ENCODE peak calls at places on chromosomes 2 and 18, in five cellular contexts. Z is fibroblast of pulmonary artery, R is lower lobe of right lung, A is bronchial epithelial cell, N is SK-N-SH. W is an unnamed sample.

GRCh38 chr18:77086656-77087390 is 45.8 kb downstream of the MBP start:
- DNase-seq in Z (no peak), R (no peak), A (no peak), N (no peak), W (peak; percentile 68)

GRCh38 chr2:160407393-160408204 is 86.0 kb downstream of the RBMS1 start:
- DNase-seq in Z (peak; percentile 75), R (peak; percentile 80), A (no peak), N (peak; percentile 89), W (peak; percentile 74)

GRCh38 chr2:142756430-142756829 is 121.0 kb upstream of the KYNU start:
- DNase-seq in Z (peak; percentile 21), R (no peak), A (peak; percentile 91), N (no peak), W (peak; percentile 15)

GRCh38 chr2:19356545-19357382 is 1.7 kb downstream of the OSR1 start:
- DNase-seq in Z (no peak), R (no peak), A (no peak), N (peak; percentile 60), W (peak; percentile 22)

GRCh38 chr18:79248495-79249078 is 147.1 kb upstream of the NFATC1 start:
- DNase-seq in Z (peak; percentile 6), R (no peak), A (peak; percentile 7), N (no peak), W (no peak)

GRCh38 chr18:2518473-2518872 is 52.8 kb downstream of the METTL4 start:
- DNase-seq in Z (no peak), R (no peak), A (no peak), N (no peak), W (no peak)

GRCh38 chr2:166044853-166045483 is 82.9 kb downstream of the SCN1A start:
- DNase-seq in Z (no peak), R (no peak), A (no peak), N (no peak), W (no peak)

GRCh38 chr2:150675807-150676206 is 188.3 kb upstream of the RND3 start:
- DNase-seq in Z (no peak), R (no peak), A (no peak), N (no peak), W (peak; percentile 70)

GRCh38 chr2:85523062-85523905 is 15.7 kb upstream of the MAT2A start:
- DNase-seq in Z (no peak), R (no peak), A (no peak), N (no peak), W (no peak)

GRCh38 chr2:59174536-59175243 is 933.6 kb upstream of the FANCL start:
- DNase-seq in Z (no peak), R (no peak), A (no peak), N (no peak), W (no peak)

GRCh38 chr2:164560181-164560792 is 61.0 kb downstream of the GRB14 start:
- DNase-seq in Z (peak; percentile 49), R (no peak), A (peak; percentile 34), N (peak; percentile 10), W (peak; percentile 70)

GRCh38 chr18:79395761-79396404 is at the start of gene NFATC1:
- DNase-seq in Z (peak; percentile 84), R (peak; percentile 80), A (peak; percentile 35), N (no peak), W (peak; percentile 63)

GRCh38 chr2:36530178-36530982 is 67.6 kb downstream of the FEZ2 start:
- DNase-seq in Z (peak; percentile 49), R (no peak), A (peak; percentile 38), N (no peak), W (peak; percentile 41)

GRCh38 chr2:216793386-216793785 is 66.5 kb downstream of the TNP1 start:
- DNase-seq in Z (no peak), R (no peak), A (no peak), N (peak; percentile 57), W (no peak)

GRCh38 chr2:23381084-23381483 is 3.9 kb upstream of the KLHL29 start:
- DNase-seq in Z (peak; percentile 82), R (peak; percentile 86), A (peak; percentile 97), N (no peak), W (peak; percentile 28)

GRCh38 chr2:40534528-40534927 is 82.6 kb upstream of the SLC8A1 start:
- DNase-seq in Z (no peak), R (no peak), A (no peak), N (no peak), W (no peak)

GRCh38 chr2:231270221-231271114 is 72.0 kb downstream of the ARMC9 start:
- DNase-seq in Z (no peak), R (no peak), A (no peak), N (peak; percentile 59), W (no peak)

GRCh38 chr2:230418341-230419016 is 2.5 kb downstream of the SP100 start:
- DNase-seq in Z (peak; percentile 53), R (no peak), A (peak; percentile 52), N (no peak), W (peak; percentile 65)

GRCh38 chr2:172249986-172250385 is 147.3 kb upstream of the DLX2 start:
- DNase-seq in Z (peak; percentile 57), R (no peak), A (peak; percentile 95), N (no peak), W (peak; percentile 83)

GRCh38 chr18:21194871-21195771 is 46.9 kb upstream of the GREB1L start:
- DNase-seq in Z (peak; percentile 68), R (no peak), A (peak; percentile 62), N (peak; percentile 29), W (peak; percentile 74)

GRCh38 chr18:11148655-11149440 is 521 bp downstream of the PIEZO2 start:
- DNase-seq in Z (no peak), R (no peak), A (no peak), N (no peak), W (no peak)

GRCh38 chr18:67705748-67706147 is 189.2 kb upstream of the DSEL start:
- DNase-seq in Z (peak; percentile 13), R (no peak), A (peak; percentile 33), N (no peak), W (no peak)

GRCh38 chr2:242060212-242060835 is 190.8 kb downstream of the RTP5 start:
- DNase-seq in Z (peak; percentile 80), R (no peak), A (peak; percentile 67), N (no peak), W (peak; percentile 75)

GRCh38 chr2:213451542-213452256 is 167.4 kb downstream of the SPAG16 start:
- DNase-seq in Z (no peak), R (no peak), A (peak; percentile 29), N (no peak), W (no peak)

GRCh38 chr2:54634564-54635511 is 88.6 kb upstream of the EML6 start:
- DNase-seq in Z (peak; percentile 95), R (no peak), A (peak; percentile 79), N (no peak), W (peak; percentile 68)

GRCh38 chr18:28198588-28198987 is 21.7 kb upstream of the CDH2 start:
- DNase-seq in Z (no peak), R (no peak), A (no peak), N (no peak), W (no peak)
- TF ChIP-seq CTCF in Z (no peak), R (no peak), A (no peak), N (no peak), W (no peak)

GRCh38 chr18:9741821-9742541 is 33.9 kb downstream of the RAB31 start:
- DNase-seq in Z (peak; percentile 40), R (no peak), A (no peak), N (no peak), W (no peak)
- H3K4me3 ChIP-seq in Z (peak overlapping the region; percentile 1), R (peak overlapping the region; percentile 33), A (no peak overlapping the region), N (no peak overlapping the region), W (no peak overlapping the region)

DNA sequence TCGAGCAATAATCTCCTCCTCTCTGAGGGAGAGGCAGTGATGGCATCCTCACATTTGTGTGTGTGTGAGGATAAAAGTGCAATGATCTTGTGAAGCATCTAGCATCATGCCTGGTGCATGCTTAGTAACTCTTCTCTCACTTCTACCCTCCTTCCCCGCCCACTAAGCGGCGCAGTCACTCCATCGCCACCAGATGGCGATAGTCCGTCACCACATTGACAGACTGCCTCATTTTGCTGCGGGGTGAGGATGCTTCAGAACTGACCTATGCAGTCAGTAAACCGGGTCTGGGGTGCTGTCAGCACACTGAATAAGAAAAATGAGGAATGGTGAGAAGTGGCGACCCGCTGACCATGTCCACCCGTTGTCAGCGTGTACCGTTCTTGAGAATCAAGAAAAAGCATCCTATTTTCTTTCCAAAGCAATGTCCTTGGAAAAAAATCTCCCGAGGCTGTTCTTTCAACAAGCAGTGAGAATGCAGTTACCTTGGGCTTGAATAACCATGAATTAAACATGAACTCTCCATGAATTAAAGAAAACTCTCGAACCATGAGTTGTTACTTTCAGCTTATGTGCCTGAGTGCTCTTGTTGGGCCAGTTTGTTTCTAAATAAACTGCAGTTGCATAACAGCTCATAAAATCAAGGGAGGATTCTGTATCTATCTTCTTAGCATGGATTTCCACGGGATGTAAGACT is 37.3 kb upstream of the TMEM177 start:
- DNase-seq in Z (peak; percentile 81), R (peak; percentile 75), A (peak; percentile 68), N (peak; percentile 85), W (peak; percentile 80)
- TF ChIP-seq CTCF in Z (peak; percentile 100), R (peak; percentile 96), A (peak; percentile 96), N (peak; percentile 95), W (peak; percentile 98)

GRCh38 chr2:149041482-149041881 is 3.0 kb downstream of the LYPD6B start:
- DNase-seq in Z (no peak), R (no peak), A (no peak), N (no peak), W (no peak)

GRCh38 chr2:149040451-149040850 is 2.0 kb downstream of the LYPD6B start:
- DNase-seq in Z (no peak), R (no peak), A (no peak), N (no peak), W (no peak)

GRCh38 chr2:149038442-149039212 is at the start of gene LYPD6B:
- DNase-seq in Z (no peak), R (peak; percentile 69), A (no peak), N (peak; percentile 87), W (no peak)

GRCh38 chr2:149037851-149038250 is 648 bp upstream of the LYPD6B start:
- DNase-seq in Z (no peak), R (no peak), A (peak; percentile 60), N (peak; percentile 36), W (no peak)

DNA sequence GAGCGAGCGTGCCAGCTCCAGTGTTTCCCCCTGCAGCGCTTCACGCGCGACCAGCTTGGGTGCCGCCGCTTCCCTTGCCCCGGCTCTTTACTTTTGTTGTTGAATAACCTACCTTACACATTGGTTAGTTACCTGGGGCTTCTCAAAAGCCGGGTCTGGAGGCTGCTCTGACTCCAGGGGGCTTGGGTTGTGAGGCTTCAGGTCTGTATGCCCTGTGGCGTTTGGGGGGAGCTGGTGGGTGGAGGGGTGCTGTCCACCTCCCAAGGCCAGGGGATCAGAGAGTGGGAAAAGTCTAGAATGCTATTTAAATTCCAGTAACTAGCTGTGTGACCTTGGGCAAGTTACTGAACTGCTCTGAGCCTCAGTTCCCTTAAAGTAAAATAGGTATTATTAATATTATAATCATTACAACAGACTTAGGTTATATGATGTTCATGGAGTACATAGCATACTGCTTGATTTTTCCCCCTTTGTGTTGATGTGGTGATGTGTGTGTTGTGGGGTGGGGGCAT is 770 bp downstream of the LYPD6B start:
- DNase-seq in Z (no peak), R (no peak), A (no peak), N (no peak), W (no peak)
- H3K4me3 ChIP-seq in Z (no peak overlapping the region), R (peak overlapping the region; percentile 42), A (peak overlapping the region; percentile 53), N (peak overlapping the region; percentile 63), W (no peak overlapping the region)

GRCh38 chr18:45719106-45719505 is 4.9 kb upstream of the SLC14A1 start:
- DNase-seq in Z (no peak), R (no peak), A (no peak), N (no peak), W (no peak)

GRCh38 chr18:45723921-45724320 is at the start of gene SLC14A1:
- DNase-seq in Z (no peak), R (no peak), A (no peak), N (no peak), W (peak; percentile 50)

GRCh38 chr18:45724591-45724990 is 610 bp downstream of the SLC14A1 start:
- DNase-seq in Z (no peak), R (no peak), A (no peak), N (no peak), W (no peak)

GRCh38 chr18:45726603-45727002 is 2.6 kb downstream of the SLC14A1 start:
- DNase-seq in Z (no peak), R (no peak), A (no peak), N (no peak), W (no peak)

GRCh38 chr18:45722899-45723298 is 1.1 kb upstream of the SLC14A1 start:
- DNase-seq in Z (peak; percentile 70), R (peak; percentile 78), A (peak; percentile 73), N (peak; percentile 81), W (peak; percentile 68)
- TF ChIP-seq CTCF in Z (peak; percentile 83), R (peak; percentile 63), A (peak; percentile 88), N (peak; percentile 80), W (peak; percentile 80)

W was measured in fibroblast of the aortic adventitia.